ENCODE peak calls at places on chromosomes 6 and 20, in five cellular contexts. W, Y, Z, L and J are unnamed samples.

GRCh38 chr20:61310954-61311353 is 58.9 kb downstream of the CDH4 start:
- DNase-seq in W (peak), Y (no peak), Z (no peak), L (no peak), J (no peak)

GRCh38 chr20:25257756-25258462 is 10.0 kb downstream of the PYGB start:
- DNase-seq in W (no peak), Y (no peak), Z (peak), L (no peak), J (no peak)

GRCh38 chr20:52972190-52972937 is at the start of gene TSHZ2:
- DNase-seq in W (peak), Y (peak), Z (peak), L (no peak), J (no peak)

GRCh38 chr20:45337367-45338120 is 10.7 kb downstream of the SDC4 start:
- DNase-seq in W (peak), Y (no peak), Z (no peak), L (peak), J (no peak)

GRCh38 chr6:110708295-110708965 is 106.8 kb downstream of the CDK19 start:
- DNase-seq in W (no peak), Y (no peak), Z (no peak), L (peak), J (peak)

GRCh38 chr6:132115714-132116366 is 164.7 kb upstream of the CCN2 start:
- DNase-seq in W (no peak), Y (no peak), Z (no peak), L (peak), J (no peak)

GRCh38 chr6:119301429-119301828 is 48.1 kb downstream of the MAN1A1 start:
- DNase-seq in W (no peak), Y (no peak), Z (no peak), L (no peak), J (no peak)

GRCh38 chr6:141261672-141262060 is 871.1 kb upstream of the GJE1 start:
- DNase-seq in W (no peak), Y (no peak), Z (no peak), L (no peak), J (no peak)

GRCh38 chr6:90413867-90414266 is 117.2 kb upstream of the BACH2 start:
- DNase-seq in W (no peak), Y (peak), Z (peak), L (no peak), J (no peak)

GRCh38 chr6:132812255-132812732 is 2.1 kb upstream of the RPS12 start:
- DNase-seq in W (no peak), Y (no peak), Z (no peak), L (peak), J (no peak)

GRCh38 chr20:18624948-18625347 is 37.1 kb downstream of the DTD1 start:
- DNase-seq in W (no peak), Y (no peak), Z (no peak), L (no peak), J (no peak)